ENCODE peak calls at places on chromosome 20, in four cellular contexts. N is CD8-positive, alpha-beta memory T cell; Y is suprapubic skin; M is pancreas. E is an unnamed sample.

GRCh38 chr20:8346898-8347297 is 214.8 kb downstream of the PLCB1 start:
- DNase-seq in N (no peak), Y (no peak), M (no peak), E (no peak)

GRCh38 chr20:50625986-50626677 is 65.2 kb downstream of the RIPOR3 start:
- DNase-seq in Y (no peak), N (no peak), M (no peak), E (no peak)

GRCh38 chr20:63709149-63709527 is 1.3 kb downstream of the ZGPAT start:
- DNase-seq in N (no peak), M (no peak), Y (peak; percentile 73), E (no peak)

GRCh38 chr20:12936524-12936923 is 72.2 kb upstream of the SPTLC3 start:
- DNase-seq in M (no peak), Y (no peak), N (no peak), E (no peak)

GRCh38 chr20:58852559-58853271 is at the start of gene GNAS:
- DNase-seq in N (no peak), M (peak; percentile 42), Y (no peak), E (no peak)

GRCh38 chr20:1001981-1002681 is at the start of gene RSPO4:
- DNase-seq in N (no peak), M (no peak), Y (no peak), E (no peak)

GRCh38 chr20:22802296-22802695 is 217.9 kb upstream of the FOXA2 start:
- DNase-seq in M (no peak), Y (no peak), N (no peak), E (no peak)

GRCh38 chr20:48745330-48745729 is 82.5 kb downstream of the PREX1 start:
- DNase-seq in Y (no peak), N (no peak), M (no peak), E (no peak)

GRCh38 chr20:53934421-53935352 is 135.7 kb downstream of the BCAS1 start:
- DNase-seq in N (no peak), M (no peak), Y (peak; percentile 60), E (no peak)

GRCh38 chr20:6265204-6265904 is 142.5 kb upstream of the FERMT1 start:
- DNase-seq in Y (no peak), M (peak; percentile 13), N (no peak), E (no peak)

GRCh38 chr20:42700423-42700822 is 489.3 kb downstream of the PTPRT start:
- DNase-seq in M (no peak), Y (no peak), N (no peak), E (no peak)

GRCh38 chr20:41137412-41138216 is at the start of gene PLCG1:
- DNase-seq in M (peak; percentile 62), N (peak; percentile 79), Y (peak; percentile 85), E (peak; percentile 60)

GRCh38 chr20:51542033-51542893 is at the start of gene NFATC2:
- DNase-seq in Y (no peak), M (peak; percentile 71), N (peak; percentile 50), E (no peak)

GRCh38 chr20:39338977-39339376 is 376.8 kb downstream of the DHX35 start:
- DNase-seq in Y (no peak), N (no peak), M (no peak), E (no peak)

GRCh38 chr20:258963-259362 is 1.4 kb downstream of the DEFB132 start:
- DNase-seq in N (no peak), M (no peak), Y (no peak), E (no peak)

GRCh38 chr20:18739785-18740184 is 73.8 kb upstream of the SCP2D1 start:
- DNase-seq in N (no peak), M (no peak), Y (no peak), E (no peak)

GRCh38 chr20:50478162-50479036 is 31.8 kb upstream of the PTPN1 start:
- DNase-seq in N (peak; percentile 56), Y (peak; percentile 86), M (peak; percentile 70), E (peak; percentile 44)

GRCh38 chr20:51460569-51461265 is 81.8 kb downstream of the NFATC2 start:
- DNase-seq in N (no peak), M (no peak), Y (peak; percentile 26), E (no peak)

GRCh38 chr20:940926-941325 is 24.8 kb upstream of the ANGPT4 start:
- DNase-seq in Y (no peak), N (no peak), M (no peak), E (no peak)

GRCh38 chr20:9344080-9344920 is 170.1 kb upstream of the LAMP5 start:
- DNase-seq in Y (no peak), M (no peak), N (no peak), E (no peak)

GRCh38 chr20:8330785-8331699 is 199.0 kb downstream of the PLCB1 start:
- DNase-seq in M (no peak), Y (no peak), N (no peak), E (no peak)

GRCh38 chr20:47927385-47927851 is 142.1 kb upstream of the SULF2 start:
- DNase-seq in M (no peak), N (no peak), Y (no peak), E (no peak)

GRCh38 chr20:23305098-23305497 is 45.5 kb upstream of the NXT1 start:
- DNase-seq in N (no peak), Y (no peak), M (no peak), E (no peak)

GRCh38 chr20:62799873-62800272 is 3.6 kb downstream of the MRGBP start:
- DNase-seq in N (no peak), Y (no peak), M (no peak), E (no peak)

GRCh38 chr20:41047975-41048305 is 19.3 kb downstream of the TOP1 start:
- DNase-seq in M (no peak), N (no peak), Y (no peak), E (no peak)

GRCh38 chr20:4957939-4958362 is 43.4 kb downstream of the SLC23A2 start:
- DNase-seq in M (no peak), Y (no peak), N (no peak), E (no peak)

GRCh38 chr20:62347445-62347844 is 19.7 kb downstream of the LAMA5 start:
- DNase-seq in Y (no peak), M (no peak), N (no peak), E (no peak)

GRCh38 chr20:5482791-5483190 is 166.0 kb upstream of the PROKR2 start:
- DNase-seq in Y (peak; percentile 1), N (no peak), M (no peak), E (no peak)

GRCh38 chr20:46361386-46361785 is 45.0 kb downstream of the ELMO2 start:
- DNase-seq in N (peak; percentile 19), M (no peak), Y (no peak), E (no peak)
- H3K4me1 ChIP-seq in N (peaks cover 77% of the 10 kb centered on the region), M (peaks cover 15% of the 10 kb centered on the region), Y (peaks cover 83% of the 10 kb centered on the region), E (peaks cover 27% of the 10 kb centered on the region)

GRCh38 chr20:57649617-57650015 is 29.4 kb upstream of the ZBP1 start:
- DNase-seq in Y (no peak), N (no peak), M (no peak), E (no peak)
- H3K27ac ChIP-seq in Y (no peak overlapping the region), N (no peak overlapping the region), M (no peak overlapping the region), E (no peak overlapping the region)

DNA sequence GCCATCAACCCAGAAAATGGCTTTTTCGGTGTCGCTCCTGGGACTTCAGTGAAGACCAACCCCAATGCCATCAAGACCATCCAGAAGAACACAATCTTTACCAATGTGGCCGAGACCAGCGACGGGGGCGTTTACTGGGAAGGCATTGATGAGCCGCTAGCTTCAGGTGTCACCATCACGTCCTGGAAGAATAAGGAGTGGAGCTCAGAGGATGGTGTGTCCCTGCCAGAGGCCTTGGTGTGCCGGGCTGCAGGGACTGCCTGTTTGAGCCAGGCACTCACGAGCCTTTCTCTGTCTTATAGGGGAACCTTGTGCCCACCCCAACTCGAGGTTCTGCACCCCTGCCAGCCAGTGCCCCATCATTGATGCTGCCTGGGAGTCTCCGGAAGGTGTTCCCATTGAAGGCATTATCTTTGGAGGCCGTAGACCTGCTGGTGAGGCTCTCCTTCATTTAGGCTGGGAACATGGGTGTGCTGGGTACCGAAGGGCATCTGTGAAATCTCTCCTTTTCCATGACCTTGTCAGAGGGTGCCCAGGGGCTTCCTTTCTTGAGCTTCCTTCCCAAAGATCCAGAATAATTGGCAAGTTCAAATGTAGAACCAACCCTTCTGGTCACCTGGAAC is 3.4 kb downstream of the PCK1 start:
- DNase-seq in N (no peak), Y (no peak), M (no peak), E (no peak)
- H3K27me3 ChIP-seq in N (peaks cover 3% of the 10 kb centered on the region), Y (peaks cover 19% of the 10 kb centered on the region), M (no peaks in the 10 kb centered on the region), E (peaks cover 25% of the 10 kb centered on the region)

GRCh38 chr20:31605031-31605901 is at the start of gene ID1:
- DNase-seq in N (peak; percentile 84), Y (peak; percentile 98), M (peak; percentile 87), E (peak; percentile 86)
- H3K4me1 ChIP-seq in N (peaks cover 16% of the 10 kb centered on the region), Y (peaks cover 63% of the 10 kb centered on the region), M (peaks cover 25% of the 10 kb centered on the region), E (peaks cover 5% of the 10 kb centered on the region)

DNA sequence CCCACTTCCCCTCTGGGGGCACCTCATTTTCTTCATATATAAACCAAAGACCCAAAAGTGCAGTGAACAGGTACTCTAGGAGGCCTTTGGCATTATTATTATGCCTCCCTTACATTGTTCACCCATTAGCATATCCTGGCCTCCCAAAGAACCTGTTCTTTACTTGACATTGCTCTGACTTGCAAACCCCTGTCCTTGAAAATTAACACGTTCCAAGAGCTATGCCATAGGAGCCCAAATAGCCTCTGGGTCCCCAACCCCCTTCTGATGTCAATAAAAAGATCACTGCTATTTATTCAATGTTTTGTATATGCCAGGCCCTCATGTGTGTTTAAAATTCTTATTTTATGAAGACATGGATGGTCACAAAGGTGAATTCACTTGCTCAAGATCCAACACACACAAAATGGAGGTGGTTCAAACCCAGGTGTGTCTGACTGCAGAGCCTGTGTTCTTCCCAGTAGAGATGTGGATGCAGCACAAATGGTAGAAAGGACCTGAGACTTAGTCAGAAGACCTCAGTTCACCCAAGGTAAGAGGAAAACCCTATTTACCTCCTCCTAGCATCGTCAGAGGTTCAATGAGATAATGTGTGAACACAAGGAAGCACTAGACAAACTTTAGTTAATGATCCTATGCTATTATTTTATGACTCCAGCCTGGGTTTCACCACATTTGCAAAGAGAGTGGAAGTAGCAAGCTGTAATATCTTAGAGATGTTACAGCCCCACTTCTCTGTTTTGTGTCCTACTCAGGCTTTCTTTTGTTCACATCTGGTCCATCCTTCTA is 36.6 kb downstream of the BCL2L1 start:
- DNase-seq in M (no peak), N (no peak), Y (no peak), E (no peak)
- H3K27ac ChIP-seq in M (no peak overlapping the region), N (peak overlapping the region; percentile 6), Y (no peak overlapping the region), E (peak overlapping the region; percentile 52)

GRCh38 chr20:30892704-30893345 is 364.6 kb upstream of the DEFB115 start:
- DNase-seq in Y (no peak), N (no peak), M (no peak), E (no peak)
- H3K27me3 ChIP-seq in Y (peaks cover 47% of the 10 kb centered on the region), N (no peaks in the 10 kb centered on the region), M (no peaks in the 10 kb centered on the region), E (no peaks in the 10 kb centered on the region)

GRCh38 chr20:2453792-2454191 is 16.8 kb downstream of the SNRPB start:
- DNase-seq in N (no peak), Y (no peak), M (no peak), E (no peak)
- H3K4me1 ChIP-seq in N (no peaks in the 10 kb centered on the region), Y (peaks cover 17% of the 10 kb centered on the region), M (no peaks in the 10 kb centered on the region), E (no peaks in the 10 kb centered on the region)

GRCh38 chr20:10655723-10656122 is 18.1 kb downstream of the JAG1 start:
- DNase-seq in N (no peak), M (no peak), Y (no peak), E (no peak)
- H3K27ac ChIP-seq in N (no peak overlapping the region), M (no peak overlapping the region), Y (peak overlapping the region; percentile 84), E (peak overlapping the region; percentile 15)

GRCh38 chr20:36099106-36099505 is 55.4 kb upstream of the EPB41L1 start:
- DNase-seq in Y (no peak), M (no peak), N (no peak), E (no peak)
- H3K27me3 ChIP-seq in Y (no peaks in the 10 kb centered on the region), M (no peaks in the 10 kb centered on the region), N (no peaks in the 10 kb centered on the region), E (no peaks in the 10 kb centered on the region)